ENCODE peak calls at places on chromosomes 5 and 9, in five cellular contexts. H is astrocyte of the spinal cord, T is neuronal stem cell, Q is aorta, Y is HCT116. A is an unnamed sample.

GRCh38 chr9:74570879-74571512 is 73.9 kb downstream of the RORB start:
- DNase-seq in H (peak; percentile 42), T (peak; percentile 14), Q (no peak), Y (peak; percentile 16), A (no peak)

GRCh38 chr9:115117999-115118470 is at the start of gene TNC:
- DNase-seq in H (peak; percentile 92), T (peak; percentile 52), Q (peak; percentile 80), Y (no peak), A (no peak)

GRCh38 chr9:109382182-109382581 is 61.3 kb upstream of the EPB41L4B start:
- DNase-seq in H (no peak), T (no peak), Q (no peak), Y (no peak), A (no peak)

GRCh38 chr5:10607666-10608442 is 44.0 kb downstream of the ANKRD33B start:
- DNase-seq in H (peak; percentile 63), T (no peak), Q (peak; percentile 78), Y (no peak), A (no peak)

GRCh38 chr9:7963026-7963425 is 163.4 kb upstream of the DMAC1 start:
- DNase-seq in H (peak; percentile 9), T (no peak), Q (no peak), Y (no peak), A (no peak)

GRCh38 chr9:4686112-4686511 is 6.7 kb downstream of the CDC37L1 start:
- DNase-seq in H (no peak), T (no peak), Q (no peak), Y (no peak), A (no peak)

GRCh38 chr5:139638090-139638735 is 9.9 kb upstream of the CXXC5 start:
- DNase-seq in H (peak; percentile 73), T (no peak), Q (peak; percentile 95), Y (no peak), A (peak; percentile 62)

GRCh38 chr9:136117291-136118060 is 1.2 kb downstream of the TMEM250 start:
- DNase-seq in H (no peak), T (no peak), Q (no peak), Y (no peak), A (no peak)

GRCh38 chr5:7850533-7851239 is at the start of gene CFAP90:
- DNase-seq in H (peak; percentile 41), T (peak; percentile 77), Q (peak; percentile 70), Y (no peak), A (peak; percentile 79)

GRCh38 chr5:17258429-17258828 is 41.0 kb downstream of the BASP1 start:
- DNase-seq in H (peak; percentile 49), T (no peak), Q (no peak), Y (no peak), A (no peak)

GRCh38 chr9:84851935-84852585 is 182.5 kb downstream of the NTRK2 start:
- DNase-seq in H (peak; percentile 94), T (peak; percentile 65), Q (peak; percentile 70), Y (peak; percentile 68), A (no peak)

GRCh38 chr9:89427621-89428221 is 70.2 kb downstream of the SEMA4D start:
- DNase-seq in H (no peak), T (no peak), Q (peak; percentile 31), Y (no peak), A (no peak)

GRCh38 chr9:131318211-131318610 is 28.7 kb downstream of the PLPP7 start:
- DNase-seq in H (no peak), T (no peak), Q (peak; percentile 40), Y (no peak), A (no peak)

DNA sequence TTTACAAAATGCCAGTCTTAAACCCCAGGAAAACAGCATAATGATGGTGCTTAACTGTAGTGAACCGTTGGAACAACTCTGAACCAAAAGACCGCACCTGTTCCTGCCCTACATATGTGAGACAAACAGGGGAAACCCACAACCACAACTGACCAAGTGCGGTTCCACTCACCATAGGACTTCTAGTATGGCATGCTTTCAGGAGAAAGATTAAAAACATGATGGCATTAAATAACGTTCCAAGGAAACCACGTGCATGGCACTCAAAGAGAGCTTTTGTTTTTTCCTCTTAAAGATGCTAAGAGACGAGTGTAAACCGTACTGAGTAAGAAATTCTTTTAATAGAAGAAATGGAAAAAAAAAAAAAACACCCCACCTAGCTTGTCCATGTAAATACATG is 119.8 kb downstream of the SSBP2 start:
- DNase-seq in H (no peak), T (no peak), Q (no peak), Y (no peak), A (no peak)
- H3K4me3 ChIP-seq in H (no peak overlapping the region), T (no peak overlapping the region), Q (no peak overlapping the region), Y (no peak overlapping the region), A (no peak overlapping the region)

GRCh38 chr5:141420855-141421488 is at the start of gene PCDHGA11:
- DNase-seq in H (peak; percentile 82), T (no peak), Q (no peak), Y (peak; percentile 4), A (no peak)
- H3K4me3 ChIP-seq in H (peak within 1 kb of the TSS; percentile 52), T (peak within 1 kb of the TSS; percentile 56), Q (peak within 1 kb of the TSS; percentile 0), Y (no peak within 1 kb of the TSS), A (no peak within 1 kb of the TSS)

DNA sequence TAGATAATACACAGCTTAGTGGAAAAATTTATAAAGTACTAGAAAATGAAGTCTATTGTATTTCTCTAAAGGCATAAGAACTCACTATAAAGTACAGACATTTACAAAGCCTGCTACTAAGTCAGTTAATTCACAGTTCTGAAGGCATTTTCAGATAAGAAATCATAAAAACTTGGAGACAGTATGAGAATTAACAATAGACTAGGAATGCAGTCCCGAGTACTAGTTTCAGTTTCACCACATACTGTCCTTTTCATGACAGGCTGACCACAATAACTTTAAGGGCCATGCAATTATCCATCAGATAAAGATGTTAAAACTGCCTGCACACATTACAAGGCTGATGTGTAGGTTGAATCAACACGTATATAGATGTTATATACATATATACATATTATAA is 362.6 kb upstream of the SMC2 start:
- DNase-seq in H (peak; percentile 13), T (no peak), Q (no peak), Y (no peak), A (no peak)
- H3K4me3 ChIP-seq in H (no peak overlapping the region), T (no peak overlapping the region), Q (no peak overlapping the region), Y (no peak overlapping the region), A (no peak overlapping the region)

DNA sequence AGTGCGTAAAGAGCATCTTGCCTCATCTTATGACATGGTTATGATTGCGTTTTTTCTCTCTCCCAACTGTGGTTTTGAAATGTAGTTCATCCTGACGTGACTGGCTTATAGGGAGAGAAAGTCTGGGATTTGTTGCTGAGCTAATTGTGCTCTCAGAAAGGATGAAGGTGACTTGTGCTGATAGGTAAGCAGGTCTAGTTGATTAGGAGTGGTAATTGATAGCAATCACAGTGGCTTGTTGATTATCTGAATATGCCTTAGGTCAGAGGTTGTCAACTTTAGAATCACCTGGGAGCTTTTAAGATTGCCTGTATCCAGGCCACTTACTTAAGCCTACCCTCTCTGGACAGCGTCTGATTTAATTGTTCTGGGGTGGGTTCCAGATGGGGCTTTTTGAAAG is 117.8 kb downstream of the TLE4 start:
- DNase-seq in H (no peak), T (no peak), Q (no peak), Y (no peak), A (no peak)
- H3K4me3 ChIP-seq in H (no peak overlapping the region), T (no peak overlapping the region), Q (no peak overlapping the region), Y (no peak overlapping the region), A (no peak overlapping the region)

DNA sequence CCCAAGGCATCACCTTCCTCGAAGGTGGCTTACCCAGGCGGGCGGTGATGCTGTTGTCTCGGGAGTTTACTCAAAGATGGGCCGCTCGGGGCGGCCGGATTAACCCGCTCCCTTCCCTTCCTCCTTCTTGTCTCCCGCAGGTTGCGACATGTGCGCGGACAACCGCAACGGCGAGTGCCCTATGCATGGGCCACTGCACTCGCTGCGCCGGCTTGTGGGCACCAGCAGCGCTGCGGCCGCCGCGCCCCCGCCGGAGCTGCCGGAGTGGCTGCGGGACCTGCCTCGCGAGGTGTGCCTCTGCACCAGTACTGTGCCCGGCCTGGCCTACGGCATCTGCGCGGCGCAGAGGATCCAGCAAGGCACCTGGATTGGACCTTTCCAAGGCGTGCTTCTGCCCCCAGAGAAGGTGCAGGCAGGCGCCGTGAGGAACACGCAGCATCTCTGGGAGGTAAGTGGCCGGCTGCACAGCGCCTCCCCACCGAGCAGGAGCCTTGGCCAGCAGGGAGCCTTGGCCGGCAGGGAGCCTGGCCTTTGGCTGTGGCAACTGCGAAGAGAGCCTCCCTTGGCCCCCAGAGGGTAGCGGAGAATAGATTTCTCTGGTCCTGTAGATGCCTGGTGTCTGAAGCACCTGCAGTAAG is 10.6 kb downstream of the PRDM6 start:
- DNase-seq in H (no peak), T (no peak), Q (no peak), Y (peak; percentile 12), A (no peak)
- H3K4me3 ChIP-seq in H (no peak overlapping the region), T (peak overlapping the region; percentile 59), Q (peak overlapping the region; percentile 76), Y (peak overlapping the region; percentile 34), A (no peak overlapping the region)

GRCh38 chr9:95004452-95005275 is 278.2 kb downstream of the AOPEP start:
- DNase-seq in H (no peak), T (no peak), Q (peak; percentile 47), Y (no peak), A (peak; percentile 74)

GRCh38 chr9:95005276-95006141 is 279.0 kb downstream of the AOPEP start:
- DNase-seq in H (peak; percentile 47), T (no peak), Q (no peak), Y (no peak), A (peak; percentile 50)

GRCh38 chr9:95001720-95002119 is 275.2 kb downstream of the AOPEP start:
- DNase-seq in H (no peak), T (no peak), Q (no peak), Y (no peak), A (no peak)

GRCh38 chr9:95000821-95001220 is 274.3 kb downstream of the AOPEP start:
- DNase-seq in H (no peak), T (no peak), Q (no peak), Y (no peak), A (no peak)

GRCh38 chr9:95003694-95004451 is 277.4 kb downstream of the AOPEP start:
- DNase-seq in H (peak; percentile 76), T (no peak), Q (peak; percentile 78), Y (no peak), A (peak; percentile 63)
- H3K4me3 ChIP-seq in H (peak overlapping the region; percentile 67), T (peak overlapping the region; percentile 80), Q (peak overlapping the region; percentile 100), Y (peak overlapping the region; percentile 73), A (peak overlapping the region; percentile 72)

GRCh38 chr5:31193591-31194457 is at the start of gene CDH6:
- DNase-seq in H (peak; percentile 81), T (peak; percentile 90), Q (peak; percentile 55), Y (no peak), A (no peak)
- H3K4me3 ChIP-seq in H (peak within 1 kb of the TSS; percentile 89), T (peak within 1 kb of the TSS; percentile 94), Q (peak within 1 kb of the TSS; percentile 62), Y (no peak within 1 kb of the TSS), A (peak within 1 kb of the TSS; percentile 32)

A was measured in ovary.